ENCODE peak calls at places on chromosomes 5 and 9, in four cellular contexts. P is K562, U is H1, W is GM12878. F is an unnamed sample.

GRCh38 chr5:95859327-95860060 is 37.0 kb upstream of the GLRX start:
- DNase-seq in P (no peak), U (no peak), W (no peak), F (no peak)

GRCh38 chr5:113776168-113776567 is 262.7 kb downstream of the YTHDC2 start:
- DNase-seq in P (no peak), U (no peak), W (no peak), F (no peak)

GRCh38 chr9:121288874-121289553 is 21.1 kb downstream of the GSN start:
- DNase-seq in P (no peak), U (peak), W (no peak), F (no peak)

GRCh38 chr5:139711067-139711851 is 63.1 kb downstream of the CXXC5 start:
- DNase-seq in P (peak), U (peak), W (no peak), F (peak)

GRCh38 chr5:43772601-43773031 is 169.6 kb downstream of the NNT start:
- DNase-seq in P (no peak), U (no peak), W (no peak), F (no peak)

GRCh38 chr5:73448072-73448432 is 525 bp downstream of the FOXD1 start:
- DNase-seq in P (peak), U (peak), W (no peak), F (peak)

GRCh38 chr9:19922476-19923118 is 133.8 kb upstream of the SLC24A2 start:
- DNase-seq in P (no peak), U (no peak), W (no peak), F (peak)

GRCh38 chr9:127224178-127224882 is 40.2 kb upstream of the GARNL3 start:
- DNase-seq in P (peak), U (peak), W (peak), F (peak)

GRCh38 chr5:94526708-94527107 is 91.7 kb downstream of the KIAA0825 start:
- DNase-seq in P (no peak), U (no peak), W (no peak), F (no peak)

GRCh38 chr9:133946840-133947486 is 45.2 kb downstream of the VAV2 start:
- DNase-seq in P (no peak), U (no peak), W (no peak), F (no peak)

GRCh38 chr5:59025734-59026133 is 442.9 kb downstream of the RAB3C start:
- DNase-seq in P (no peak), U (no peak), W (no peak), F (no peak)

GRCh38 chr5:168308976-168309598 is 17.6 kb downstream of the WWC1 start:
- DNase-seq in P (no peak), U (no peak), W (no peak), F (no peak)

GRCh38 chr5:122415481-122416120 is 103.6 kb downstream of the SNCAIP start:
- DNase-seq in P (peak), U (peak), W (no peak), F (peak)

GRCh38 chr9:13436591-13436990 is 157.1 kb upstream of the MPDZ start:
- DNase-seq in P (no peak), U (no peak), W (no peak), F (no peak)

GRCh38 chr9:13443380-13444271 is 164.1 kb upstream of the MPDZ start:
- DNase-seq in P (no peak), U (no peak), W (no peak), F (no peak)

GRCh38 chr9:13432914-13433313 is 153.4 kb upstream of the MPDZ start:
- DNase-seq in P (no peak), U (no peak), W (no peak), F (no peak)

GRCh38 chr9:13437898-13438297 is 158.4 kb upstream of the MPDZ start:
- DNase-seq in P (no peak), U (no peak), W (no peak), F (no peak)
- TF ChIP-seq NRF1 in P (no peak), U (no peak), W (no peak), F (no peak)

GRCh38 chr9:69719368-69719767 is 40.4 kb downstream of the PTAR1 start:
- DNase-seq in P (no peak), U (no peak), W (no peak), F (no peak)

GRCh38 chr9:69715825-69716224 is 43.7 kb upstream of the APBA1 start:
- DNase-seq in P (no peak), U (no peak), W (no peak), F (no peak)

GRCh38 chr9:69715096-69715495 is 42.9 kb upstream of the APBA1 start:
- DNase-seq in P (no peak), U (no peak), W (no peak), F (no peak)

GRCh38 chr9:69718218-69718617 is 41.6 kb downstream of the PTAR1 start:
- DNase-seq in P (no peak), U (no peak), W (no peak), F (no peak)
- TF ChIP-seq NRF1 in P (no peak), U (no peak), W (no peak), F (no peak)

DNA sequence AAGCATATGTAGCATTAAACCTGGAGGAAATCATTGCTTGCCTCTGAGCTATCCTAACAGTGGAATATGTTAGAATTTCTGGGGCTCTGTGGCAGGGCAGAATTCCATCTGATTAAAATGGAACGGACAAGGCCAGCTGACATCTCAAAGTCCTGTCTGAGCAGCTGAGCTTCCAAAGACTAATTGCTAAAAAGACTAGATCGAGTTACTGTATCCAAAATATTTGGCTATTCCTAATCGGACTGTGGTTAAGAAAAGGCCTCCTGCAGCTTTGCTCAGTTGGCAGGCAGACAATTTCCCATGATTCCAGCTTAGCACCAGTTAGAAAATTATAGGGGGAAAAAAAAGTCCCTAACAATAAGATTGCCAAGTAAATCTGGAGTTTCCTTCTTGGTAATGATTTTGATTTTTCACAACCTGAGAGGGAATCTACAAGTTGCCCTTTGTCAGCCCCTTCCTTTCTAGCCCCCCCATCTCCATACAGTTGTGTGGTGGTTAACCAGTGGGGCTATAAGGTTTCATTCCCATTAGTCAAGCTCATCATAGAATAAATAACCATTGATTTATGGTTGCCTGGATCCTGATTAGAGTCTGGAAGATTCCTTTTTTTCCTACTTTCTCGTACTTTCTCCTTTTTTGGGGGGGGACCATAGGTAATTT is 26.4 kb downstream of the PTGR1 start:
- DNase-seq in P (no peak), U (no peak), W (no peak), F (no peak)
- TF ChIP-seq NRF1 in P (no peak), U (no peak), W (no peak), F (no peak)

DNA sequence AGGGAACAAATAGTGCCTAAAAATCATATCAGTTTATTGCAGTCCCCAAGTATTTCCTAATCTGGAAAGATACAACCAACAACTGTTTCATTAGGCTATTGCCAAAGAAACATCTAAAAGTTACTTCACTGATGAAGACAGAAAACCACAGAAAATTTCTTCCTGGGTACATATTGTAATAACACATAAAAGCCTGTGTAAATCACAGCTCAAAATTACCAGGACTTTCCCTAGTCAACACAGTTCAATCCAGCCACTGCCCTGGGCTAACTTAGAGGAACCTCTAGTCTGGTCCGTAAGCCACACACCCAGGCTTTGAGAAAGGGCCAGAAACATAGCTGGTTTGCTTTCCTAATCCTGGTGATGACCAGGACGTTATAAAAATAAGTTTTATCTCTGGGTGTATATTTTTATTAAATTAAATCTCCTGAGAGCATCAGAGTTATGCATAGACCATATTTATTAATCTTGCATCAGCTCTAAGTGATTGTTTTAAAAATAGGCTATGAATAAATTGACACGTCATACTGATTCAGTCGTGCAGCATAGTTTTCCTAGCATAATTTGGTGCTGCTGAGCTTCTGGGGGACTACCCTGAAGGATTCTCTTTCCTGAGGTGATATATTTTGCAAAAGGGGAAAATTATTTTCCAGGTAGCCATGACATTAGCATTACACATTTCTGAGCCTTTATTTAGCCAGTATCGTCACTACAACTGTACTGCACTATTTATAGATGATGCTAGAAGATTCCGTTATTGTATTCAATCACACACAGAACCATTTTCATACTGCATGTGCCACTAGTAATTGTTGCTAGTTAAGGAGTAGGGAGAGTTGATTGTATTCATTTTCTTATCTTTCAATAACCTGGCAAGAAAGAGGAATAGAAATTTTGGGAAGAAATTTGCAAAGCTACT is 12.6 kb upstream of the MUSK start:
- DNase-seq in P (no peak), U (no peak), W (no peak), F (no peak)
- TF ChIP-seq NRF1 in P (no peak), U (no peak), W (no peak), F (no peak)

DNA sequence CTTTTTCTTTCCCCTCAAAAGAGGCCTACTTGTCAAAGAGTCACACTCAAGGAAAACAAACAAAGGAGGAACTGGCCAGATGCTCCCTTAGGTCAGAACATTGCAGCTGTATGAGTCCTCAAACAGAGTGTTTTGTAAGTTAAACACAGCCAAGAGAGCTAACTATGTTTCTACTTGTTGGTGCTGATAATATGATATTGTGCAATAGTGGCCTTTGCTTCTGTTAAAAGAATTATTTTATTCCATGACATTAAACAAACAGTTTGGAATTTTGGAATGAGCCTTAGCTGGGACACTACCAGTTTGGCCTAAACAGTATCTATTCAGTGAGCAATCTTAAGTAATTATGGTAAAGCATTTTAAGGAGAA is 56.0 kb upstream of the TPD52L3 start:
- DNase-seq in P (no peak), U (no peak), W (no peak), F (no peak)
- TF ChIP-seq NRF1 in P (no peak), U (no peak), W (no peak), F (no peak)

DNA sequence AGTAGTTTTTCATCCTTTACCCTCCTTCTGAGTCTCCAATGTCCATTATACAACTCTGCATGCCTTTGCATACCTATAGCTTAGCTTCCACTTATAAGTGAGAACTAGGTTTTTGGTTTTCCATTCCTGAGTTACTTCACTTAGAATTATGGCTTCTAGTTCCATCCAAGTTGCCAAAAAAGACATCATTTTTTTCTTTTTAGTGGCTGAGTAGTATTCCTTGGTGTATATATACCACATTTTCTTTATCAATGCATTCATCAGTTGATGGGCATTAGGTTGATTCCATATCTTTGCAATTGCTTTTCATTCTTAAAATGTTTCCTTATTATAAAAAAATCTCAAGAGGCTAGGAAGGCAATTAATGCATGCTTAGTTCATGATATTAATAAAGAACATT is 105.3 kb downstream of the FRMD3 start:
- DNase-seq in P (no peak), U (no peak), W (no peak), F (no peak)
- TF ChIP-seq NRF1 in P (no peak), U (no peak), W (no peak), F (no peak)

GRCh38 chr9:75454043-75454442 is 365.7 kb downstream of the OSTF1 start:
- DNase-seq in P (no peak), U (no peak), W (no peak), F (no peak)

GRCh38 chr9:75452512-75452911 is 364.2 kb downstream of the OSTF1 start:
- DNase-seq in P (no peak), U (no peak), W (no peak), F (no peak)

GRCh38 chr9:75454891-75455290 is 366.6 kb downstream of the OSTF1 start:
- DNase-seq in P (no peak), U (no peak), W (no peak), F (no peak)

GRCh38 chr9:75457474-75458011 is 369.2 kb downstream of the OSTF1 start:
- DNase-seq in P (no peak), U (no peak), W (no peak), F (no peak)

GRCh38 chr9:75455444-75455921 is 367.2 kb downstream of the OSTF1 start:
- DNase-seq in P (no peak), U (no peak), W (peak), F (no peak)
- TF ChIP-seq NRF1 in P (no peak), U (no peak), W (no peak), F (no peak)

GRCh38 chr5:11528720-11529119 is 375.5 kb downstream of the CTNND2 start:
- DNase-seq in P (no peak), U (no peak), W (no peak), F (no peak)

GRCh38 chr5:11527994-11528393 is 376.3 kb downstream of the CTNND2 start:
- DNase-seq in P (no peak), U (no peak), W (no peak), F (no peak)

GRCh38 chr5:11531805-11532204 is 372.4 kb downstream of the CTNND2 start:
- DNase-seq in P (no peak), U (no peak), W (no peak), F (no peak)
- TF ChIP-seq NRF1 in P (no peak), U (no peak), W (no peak), F (no peak)

DNA sequence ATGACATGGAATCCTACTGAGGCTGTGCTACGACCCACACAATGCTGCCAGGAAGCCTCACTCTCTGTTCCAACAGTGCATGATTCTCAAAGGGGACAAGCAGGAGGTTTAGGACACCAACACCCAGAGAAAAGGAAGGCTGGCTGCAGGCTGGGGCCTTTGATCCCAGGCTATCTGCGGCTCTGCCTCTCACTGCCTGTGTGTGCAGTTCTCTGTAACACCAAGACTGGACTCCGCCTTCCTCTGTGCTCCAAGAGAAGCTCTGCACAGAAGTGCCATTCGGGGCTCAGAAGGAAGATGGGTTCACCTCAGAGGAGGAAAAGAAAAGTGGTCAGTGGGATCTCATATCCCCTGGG is 20.5 kb downstream of the ANKH start:
- DNase-seq in P (no peak), U (no peak), W (no peak), F (no peak)
- TF ChIP-seq NRF1 in P (no peak), U (no peak), W (no peak), F (no peak)

DNA sequence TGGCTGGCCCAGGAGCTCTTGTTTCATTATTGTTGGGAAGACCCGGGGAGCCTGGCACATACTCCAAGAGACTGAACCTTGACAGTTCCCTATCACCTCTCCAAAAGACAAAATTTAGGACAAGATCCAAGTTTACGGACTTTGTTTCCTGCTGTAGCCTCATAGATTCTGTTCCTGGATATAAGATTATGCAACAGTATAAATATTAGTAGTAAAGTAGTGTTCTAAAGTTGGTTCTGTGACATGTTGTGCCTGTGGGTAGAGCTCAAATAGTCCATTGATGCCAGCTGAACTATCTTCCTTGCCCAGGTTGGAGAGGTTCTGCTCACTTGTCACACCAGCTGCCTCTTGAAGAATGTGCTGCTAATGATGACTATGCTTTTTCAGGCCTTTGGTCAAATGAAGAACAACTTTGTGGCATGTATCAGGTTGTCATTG is 430.2 kb downstream of the DMAC1 start:
- DNase-seq in P (no peak), U (no peak), W (no peak), F (no peak)
- TF ChIP-seq NRF1 in P (no peak), U (no peak), W (no peak), F (no peak)

F was measured in SK-N-SH.